ENCODE peak calls at places on chromosomes 16 and 17, in eight cellular contexts. B is tibial nerve, N is A549, Z is transverse colon, A is SK-N-SH, W is stomach, Y is esophagus muscularis mucosa, U is H1. E is an unnamed sample.

GRCh38 chr17:66975614-66976378 is 11.3 kb downstream of the CACNG4 start:
- DNase-seq in B (no peak), N (peak), Z (no peak), A (no peak), W (peak), Y (no peak), U (no peak), E (no peak)

GRCh38 chr17:6797718-6798351 is 21.8 kb downstream of the FBXO39 start:
- DNase-seq in B (no peak), N (no peak), Z (no peak), A (no peak), W (no peak), Y (no peak), U (no peak), E (no peak)

GRCh38 chr17:42775534-42776098 is 2.4 kb downstream of the VPS25 start:
- DNase-seq in B (no peak), N (no peak), Z (no peak), A (no peak), W (no peak), Y (no peak), U (no peak), E (no peak)

GRCh38 chr16:8720967-8721692 is 46.7 kb downstream of the ABAT start:
- DNase-seq in B (no peak), N (no peak), Z (peak), A (no peak), W (no peak), Y (no peak), U (no peak), E (no peak)

GRCh38 chr17:43932357-43932756 is 9.9 kb downstream of the PPY start:
- DNase-seq in B (no peak), N (no peak), Z (no peak), A (no peak), W (no peak), Y (no peak), U (no peak), E (no peak)

GRCh38 chr16:11556945-11557720 is 29.6 kb downstream of the LITAF start:
- DNase-seq in B (no peak), N (no peak), Z (no peak), A (no peak), W (no peak), Y (no peak), U (no peak), E (no peak)

GRCh38 chr17:52827526-52827925 is 669.0 kb upstream of the CA10 start:
- DNase-seq in B (no peak), N (no peak), Z (peak), A (no peak), W (no peak), Y (no peak), U (no peak), E (no peak)

GRCh38 chr17:491086-492014 is 138.7 kb upstream of the RPH3AL start:
- DNase-seq in B (no peak), N (peak), Z (peak), A (peak), W (peak), Y (no peak), U (no peak), E (peak)

GRCh38 chr17:43529977-43530302 is 16.2 kb downstream of the ETV4 start:
- DNase-seq in B (no peak), N (no peak), Z (no peak), A (no peak), W (no peak), Y (no peak), U (no peak), E (no peak)

GRCh38 chr16:51821527-51821926 is 670.5 kb upstream of the SALL1 start:
- DNase-seq in B (no peak), N (no peak), Z (no peak), A (no peak), W (no peak), Y (no peak), U (no peak), E (no peak)

GRCh38 chr16:8958344-8958808 is 5.3 kb downstream of the USP7 start:
- DNase-seq in B (no peak), N (no peak), Z (peak), A (peak), W (no peak), Y (no peak), U (no peak), E (peak)

GRCh38 chr17:80763293-80763867 is 218.7 kb downstream of the RPTOR start:
- DNase-seq in B (no peak), N (no peak), Z (no peak), A (no peak), W (no peak), Y (no peak), U (no peak), E (no peak)
- TF ChIP-seq EP300 in B (no peak), N (no peak), Z (no peak), A (no peak), W (no peak), Y (no peak), U (no peak), E (no peak)

GRCh38 chr16:71931599-71931998 is 36.3 kb downstream of the IST1 start:
- DNase-seq in B (no peak), N (no peak), Z (no peak), A (no peak), W (no peak), Y (no peak), U (no peak), E (no peak)
- TF ChIP-seq EP300 in B (no peak), N (no peak), Z (no peak), A (no peak), W (no peak), Y (no peak), U (no peak), E (no peak)

DNA sequence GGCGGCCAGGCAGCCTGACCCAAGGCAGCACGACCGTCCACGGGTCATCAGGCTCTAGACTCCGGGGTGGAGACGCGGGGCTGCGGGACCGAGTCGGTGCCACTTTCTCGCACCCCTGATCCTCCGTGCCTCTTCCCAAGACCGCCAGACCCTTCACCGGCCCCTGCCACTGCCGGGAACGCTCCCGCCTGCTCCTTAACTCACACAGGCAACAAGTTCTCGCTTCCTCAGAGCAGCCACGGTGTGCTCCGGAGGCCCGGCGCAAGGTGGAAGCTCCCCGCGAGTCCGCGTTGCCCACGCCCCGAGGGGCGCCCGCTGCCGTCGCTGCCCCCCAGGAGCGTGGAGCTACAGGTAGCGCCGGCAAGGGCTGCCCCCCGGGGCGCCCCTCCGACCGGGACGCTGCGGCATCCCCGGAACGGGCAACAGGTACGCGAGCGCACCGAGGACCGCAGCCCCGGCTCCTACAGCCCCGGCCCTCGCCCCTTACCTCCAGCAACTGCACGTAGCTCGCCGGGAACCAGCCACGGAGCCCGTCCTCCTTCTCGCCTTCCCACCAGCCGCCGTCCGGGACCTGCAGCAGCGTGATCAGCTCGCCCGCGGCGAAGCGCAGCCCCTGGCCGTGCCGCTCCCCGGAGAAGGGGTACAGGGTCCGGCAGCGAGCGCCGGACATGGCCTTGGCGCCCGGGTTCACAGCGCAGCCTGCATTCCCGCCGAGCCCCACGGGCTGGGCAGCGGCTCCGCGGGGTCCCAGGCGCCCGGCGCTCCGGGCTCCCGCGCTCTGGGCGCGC is 491 bp downstream of the GAS7 start:
- DNase-seq in B (no peak), N (no peak), Z (no peak), A (peak), W (no peak), Y (no peak), U (no peak), E (no peak)
- TF ChIP-seq EP300 in B (no peak), N (no peak), Z (no peak), A (no peak), W (no peak), Y (no peak), U (no peak), E (no peak)

DNA sequence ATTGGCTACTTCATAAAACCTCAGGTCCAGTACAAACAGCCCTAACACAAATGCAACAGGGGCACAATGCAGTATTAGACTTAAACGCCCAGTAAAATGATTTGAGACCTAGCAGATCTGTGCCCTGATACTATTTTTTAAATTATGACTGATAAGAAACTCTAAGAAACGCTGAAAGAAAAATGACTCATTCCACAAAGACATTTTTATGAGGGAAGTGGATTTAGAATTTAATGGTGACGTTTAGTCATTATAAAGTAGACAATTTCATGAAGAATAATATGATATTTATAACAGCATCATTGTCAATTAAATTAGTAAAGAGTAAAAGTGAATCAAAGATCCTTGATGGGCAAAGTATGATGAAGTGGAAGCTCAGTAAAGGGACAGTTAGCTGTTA is 80.4 kb upstream of the DHX40 start:
- DNase-seq in B (no peak), N (no peak), Z (no peak), A (no peak), W (no peak), Y (no peak), U (no peak), E (no peak)
- TF ChIP-seq EP300 in B (no peak), N (no peak), Z (no peak), A (no peak), W (no peak), Y (no peak), U (no peak), E (no peak)

DNA sequence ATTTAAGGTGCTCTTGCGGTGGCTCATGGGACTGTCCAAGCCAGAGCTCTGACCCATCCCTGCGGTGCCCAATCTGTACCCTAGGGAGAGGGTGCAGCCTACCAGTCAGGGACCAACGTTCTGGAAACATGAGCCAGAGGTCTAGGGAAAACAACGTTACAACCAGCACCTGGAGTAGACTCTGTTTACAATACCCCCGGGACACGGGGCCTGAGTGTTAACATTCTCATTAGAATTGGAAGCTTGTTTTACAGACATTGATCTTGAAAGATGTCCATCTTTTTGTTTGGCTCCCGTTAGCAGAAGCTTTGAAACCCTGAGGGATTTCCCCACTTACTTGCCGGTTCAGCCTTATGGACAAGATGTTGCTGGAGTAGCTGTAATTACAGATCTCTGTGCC is 6.9 kb downstream of the WIPI1 start:
- DNase-seq in B (no peak), N (no peak), Z (no peak), A (no peak), W (no peak), Y (no peak), U (no peak), E (no peak)
- TF ChIP-seq EP300 in B (no peak), N (no peak), Z (no peak), A (no peak), W (no peak), Y (no peak), U (no peak), E (no peak)

GRCh38 chr17:79956853-79957252 is 78.8 kb downstream of the TBC1D16 start:
- DNase-seq in B (no peak), N (no peak), Z (no peak), A (peak), W (no peak), Y (no peak), U (no peak), E (peak)

GRCh38 chr17:79953335-79953734 is 82.3 kb downstream of the TBC1D16 start:
- DNase-seq in B (no peak), N (no peak), Z (no peak), A (no peak), W (no peak), Y (no peak), U (no peak), E (no peak)

GRCh38 chr17:79954281-79955166 is 81.1 kb downstream of the TBC1D16 start:
- DNase-seq in B (no peak), N (no peak), Z (no peak), A (peak), W (no peak), Y (no peak), U (no peak), E (peak)

GRCh38 chr17:79955167-79955549 is 80.5 kb downstream of the TBC1D16 start:
- DNase-seq in B (no peak), N (no peak), Z (no peak), A (peak), W (no peak), Y (no peak), U (no peak), E (no peak)

GRCh38 chr17:79955961-79956735 is 79.5 kb downstream of the TBC1D16 start:
- DNase-seq in B (no peak), N (no peak), Z (no peak), A (peak), W (no peak), Y (no peak), U (no peak), E (peak)
- TF ChIP-seq EP300 in B (no peak), N (no peak), Z (no peak), A (no peak), W (no peak), Y (no peak), U (no peak), E (no peak)

GRCh38 chr17:83054518-83055125 is 24.8 kb upstream of the METRNL start:
- DNase-seq in B (peak), N (no peak), Z (no peak), A (no peak), W (peak), Y (no peak), U (no peak), E (peak)

GRCh38 chr17:83057397-83057761 is 22.0 kb upstream of the METRNL start:
- DNase-seq in B (peak), N (no peak), Z (no peak), A (peak), W (peak), Y (no peak), U (no peak), E (no peak)

GRCh38 chr17:83057793-83058477 is 21.5 kb upstream of the METRNL start:
- DNase-seq in B (peak), N (no peak), Z (no peak), A (peak), W (peak), Y (no peak), U (no peak), E (peak)

GRCh38 chr17:83056583-83057396 is 22.6 kb upstream of the METRNL start:
- DNase-seq in B (peak), N (no peak), Z (no peak), A (peak), W (peak), Y (no peak), U (no peak), E (peak)

DNA sequence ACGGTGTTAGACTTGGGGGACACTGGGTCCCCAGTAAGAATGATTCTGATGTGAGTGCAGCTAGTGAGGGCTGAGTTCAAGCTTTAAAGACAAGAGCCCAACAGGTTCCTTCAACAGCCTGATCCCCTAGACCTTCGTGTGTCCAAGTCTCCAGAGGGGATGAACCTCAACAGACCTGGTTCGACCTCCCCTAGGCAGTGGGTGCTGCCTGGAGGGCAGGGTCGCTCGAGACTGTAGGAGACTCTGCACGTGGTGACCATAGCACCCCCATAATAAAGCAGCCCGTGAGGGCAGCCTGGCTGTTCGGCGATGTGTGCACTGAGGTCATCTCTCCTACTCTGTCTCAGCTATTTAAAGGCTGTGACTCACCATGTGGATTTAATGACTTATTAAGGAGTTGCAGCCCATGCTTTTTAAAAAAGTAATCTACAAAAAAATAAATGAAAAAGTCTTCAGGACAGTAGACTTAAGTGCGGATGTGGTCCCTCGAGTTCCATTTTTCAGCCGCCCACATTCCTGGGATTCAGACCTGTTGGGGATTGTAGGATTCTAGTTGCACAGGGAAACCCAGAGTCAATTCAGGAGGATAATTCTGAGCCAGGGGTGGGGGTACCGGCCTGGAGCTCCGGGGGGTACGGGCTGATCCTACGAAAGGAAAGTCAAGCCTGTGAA is 23.4 kb upstream of the METRNL start:
- DNase-seq in B (peak), N (peak), Z (no peak), A (no peak), W (peak), Y (no peak), U (no peak), E (peak)
- TF ChIP-seq EP300 in B (no peak), N (no peak), Z (no peak), A (no peak), W (no peak), Y (no peak), U (no peak), E (no peak)

DNA sequence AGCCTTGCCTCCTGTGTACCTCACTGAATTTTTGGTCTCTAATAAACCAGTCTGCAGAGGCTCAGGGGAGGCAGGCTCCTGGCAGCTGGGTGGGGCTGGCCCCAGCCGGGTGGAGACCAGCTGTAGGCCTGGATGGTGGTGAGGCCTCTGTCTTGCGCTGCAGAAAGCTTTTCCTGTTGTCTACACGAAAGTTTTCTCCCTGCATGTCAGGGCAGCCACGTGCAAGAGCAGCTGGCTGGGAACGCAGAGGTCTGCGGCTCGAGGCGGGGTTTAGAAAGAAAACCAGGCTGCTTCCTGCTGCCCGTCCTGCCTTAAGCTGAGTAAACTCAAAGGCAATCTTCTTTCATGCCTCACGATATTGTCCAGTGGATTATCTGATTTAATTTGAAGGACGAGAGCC is 2.4 kb downstream of the SERPINF1 start:
- DNase-seq in B (peak), N (no peak), Z (peak), A (no peak), W (peak), Y (peak), U (no peak), E (peak)
- TF ChIP-seq EP300 in B (peak), N (no peak), Z (no peak), A (no peak), W (no peak), Y (no peak), U (no peak), E (no peak)

E was measured in sigmoid colon.